ENCODE peak calls at places on chromosomes 11 and 22, in four cellular contexts. N, Z, U and M are unnamed samples.

GRCh38 chr11:78878631-78879030 is 304.0 kb upstream of the NARS2 start:
- DNase-seq in Z (no peak), U (no peak), N (no peak), M (no peak)

GRCh38 chr11:11056749-11057471 is 199.1 kb upstream of the ZBED5 start:
- DNase-seq in Z (no peak), U (no peak), N (no peak), M (no peak)

GRCh38 chr11:60343094-60343704 is 16.1 kb downstream of the MS4A6E start:
- DNase-seq in U (no peak), N (no peak), Z (peak), M (peak)

GRCh38 chr11:91350931-91351330 is 873.7 kb upstream of the FAT3 start:
- DNase-seq in N (no peak), Z (no peak), U (no peak), M (no peak)

GRCh38 chr11:30774451-30774850 is 188.3 kb upstream of the MPPED2 start:
- DNase-seq in N (no peak), U (no peak), Z (no peak), M (no peak)

GRCh38 chr11:62546937-62547625 is 475 bp upstream of the AHNAK start:
- DNase-seq in U (no peak), Z (no peak), N (peak), M (no peak)

GRCh38 chr22:49301398-49302149 is 526.1 kb downstream of the BRD1 start:
- DNase-seq in Z (no peak), U (peak), N (no peak), M (no peak)

GRCh38 chr11:132718711-132719641 is 813.3 kb downstream of the OPCML start:
- DNase-seq in N (no peak), Z (no peak), U (peak), M (no peak)

GRCh38 chr11:122893131-122893530 is 10.6 kb downstream of the JHY start:
- DNase-seq in N (no peak), Z (no peak), U (no peak), M (no peak)

GRCh38 chr11:2559527-2560311 is 114.9 kb downstream of the KCNQ1 start:
- DNase-seq in Z (no peak), U (no peak), N (peak), M (no peak)

GRCh38 chr11:46322759-46323158 is 24.5 kb upstream of the DGKZ start:
- DNase-seq in U (no peak), Z (no peak), N (peak), M (no peak)

GRCh38 chr11:117761993-117762392 is 35.0 kb downstream of the DSCAML1 start:
- DNase-seq in U (no peak), Z (no peak), N (no peak), M (no peak)

GRCh38 chr11:35549787-35550186 is 24.4 kb upstream of the PAMR1 start:
- DNase-seq in N (no peak), Z (no peak), U (no peak), M (no peak)

GRCh38 chr11:33651555-33651954 is 49.1 kb downstream of the C11orf91 start:
- DNase-seq in N (no peak), U (no peak), Z (no peak), M (no peak)

GRCh38 chr11:72072348-72072747 is 8.0 kb downstream of the NUMA1 start:
- DNase-seq in Z (peak), U (no peak), N (no peak), M (no peak)

GRCh38 chr11:41281131-41281742 is 178.2 kb downstream of the LRRC4C start:
- DNase-seq in N (no peak), U (no peak), Z (no peak), M (no peak)